ENCODE peak calls at places on chromosomes 11 and 22, in five cellular contexts. D is upper lobe of right lung; A is thoracic aorta; I is PC-3; V is CD4-positive, CD25-positive, alpha-beta regulatory T cell. C is an unnamed sample. For H3K4me1, the result is how much of the 10 kb centered on the place peaks cover.

GRCh38 chr11:107493117-107493516 is 35.5 kb upstream of the CWF19L2 start:
- DNase-seq in D (no peak), I (peak), V (no peak), A (no peak), C (no peak)

GRCh38 chr11:65355776-65356393 is 1.3 kb downstream of the TIGD3 start:
- DNase-seq in V (no peak), A (no peak), I (no peak), D (peak), C (no peak)

GRCh38 chr11:96001037-96001436 is 77.1 kb upstream of the MTMR2 start:
- DNase-seq in I (no peak), D (no peak), A (peak), V (no peak), C (no peak)

GRCh38 chr11:7555067-7555699 is 41.4 kb downstream of the PPFIBP2 start:
- DNase-seq in I (peak), V (no peak), D (peak), A (no peak), C (no peak)

GRCh38 chr22:40058265-40058664 is 63.5 kb downstream of the FAM83F start:
- DNase-seq in I (no peak), A (no peak), D (no peak), V (no peak), C (no peak)

GRCh38 chr11:121347805-121348204 is 55.2 kb downstream of the SC5D start:
- DNase-seq in I (no peak), A (no peak), V (no peak), D (no peak), C (no peak)

GRCh38 chr11:96388891-96389603 is 665 bp downstream of the CCDC82 start:
- DNase-seq in I (no peak), V (no peak), A (no peak), D (no peak), C (no peak)

GRCh38 chr11:94304559-94304958 is at the start of gene IZUMO1R:
- DNase-seq in I (no peak), A (no peak), V (no peak), D (no peak), C (no peak)

GRCh38 chr22:35219012-35219411 is 38.3 kb upstream of the HMGXB4 start:
- DNase-seq in I (peak), V (no peak), A (no peak), D (no peak), C (no peak)

GRCh38 chr22:23690713-23691112 is at the start of gene RGL4:
- DNase-seq in A (no peak), D (no peak), I (no peak), V (no peak), C (no peak)

GRCh38 chr11:128467041-128467440 is 120.3 kb downstream of the ETS1 start:
- DNase-seq in I (no peak), V (no peak), D (no peak), A (no peak), C (no peak)

DNA sequence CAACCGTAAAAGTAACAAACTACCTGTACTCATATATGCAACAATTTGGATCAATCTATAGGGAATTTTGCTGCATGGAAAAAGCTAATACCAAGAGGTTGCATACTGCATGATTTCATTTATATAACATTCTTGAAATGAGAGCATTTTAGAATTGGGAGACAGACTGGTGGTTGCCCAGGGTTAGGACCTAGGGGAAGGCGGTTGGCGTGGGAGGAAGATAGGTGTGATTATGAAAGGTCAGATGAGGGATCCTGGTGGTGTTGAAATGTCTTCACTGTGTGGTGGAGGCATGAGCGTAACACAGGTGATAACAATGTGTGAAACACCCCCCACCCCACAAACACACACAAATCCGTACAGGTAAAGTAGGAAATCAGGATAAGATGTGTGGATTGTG is 176.6 kb upstream of the ZBED5 start:
- DNase-seq in V (no peak), D (no peak), I (no peak), A (no peak), C (no peak)
- H3K4me1 ChIP-seq in V (under half), D (under half), I (under half), A (under half), C (under half)

DNA sequence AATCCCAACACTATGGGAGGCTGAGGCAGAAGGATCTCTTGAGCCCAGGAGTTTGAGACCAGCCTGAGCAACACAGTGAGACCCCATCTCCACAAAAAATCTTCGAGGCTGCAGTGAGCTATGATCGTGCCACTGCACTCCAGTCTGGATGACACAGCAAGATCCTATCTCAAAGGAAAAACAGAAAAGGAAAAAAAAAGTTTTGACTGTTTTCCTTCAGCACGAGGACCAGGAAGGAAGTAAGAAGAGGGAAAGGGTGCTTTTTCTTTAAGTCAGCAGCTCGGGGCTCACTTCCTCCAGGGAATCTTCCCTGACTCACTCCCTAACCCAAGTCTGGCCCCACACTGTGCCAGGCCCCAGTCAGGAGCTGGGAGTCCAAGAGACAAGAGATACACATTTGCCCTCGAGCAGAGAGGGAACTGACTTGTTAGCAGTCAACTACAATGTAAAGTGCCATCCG is 14.2 kb downstream of the ARRB1 start:
- DNase-seq in V (no peak), A (no peak), D (no peak), I (peak), C (no peak)
- H3K4me1 ChIP-seq in V (under half), A (under half), D (half or more), I (under half), C (half or more)

GRCh38 chr22:37634505-37635002 is 4.9 kb upstream of the SH3BP1 start:
- DNase-seq in V (no peak), D (no peak), I (no peak), A (no peak), C (no peak)

GRCh38 chr22:37632174-37633081 is 7.0 kb upstream of the SH3BP1 start:
- DNase-seq in I (no peak), D (no peak), V (no peak), A (no peak), C (no peak)

GRCh38 chr22:37633082-37633692 is 6.3 kb upstream of the SH3BP1 start:
- DNase-seq in V (peak), A (no peak), I (no peak), D (no peak), C (no peak)

GRCh38 chr22:37635157-37635556 is 4.3 kb upstream of the SH3BP1 start:
- DNase-seq in V (no peak), D (no peak), A (no peak), I (no peak), C (no peak)

GRCh38 chr22:37633693-37634504 is 5.6 kb upstream of the SH3BP1 start:
- DNase-seq in A (no peak), I (no peak), V (peak), D (peak), C (peak)
- H3K4me1 ChIP-seq in A (under half), I (under half), V (half or more), D (half or more), C (half or more)

GRCh38 chr11:69052343-69053168 is 3.8 kb downstream of the TPCN2 start:
- DNase-seq in A (no peak), D (no peak), V (no peak), I (no peak), C (no peak)
- H3K4me1 ChIP-seq in A (under half), D (under half), V (under half), I (under half), C (under half)

GRCh38 chr11:125221499-125221898 is 56.9 kb downstream of the PKNOX2 start:
- DNase-seq in I (no peak), A (no peak), D (no peak), V (no peak), C (no peak)

GRCh38 chr11:125215951-125216350 is 51.4 kb downstream of the PKNOX2 start:
- DNase-seq in D (no peak), A (no peak), V (no peak), I (no peak), C (no peak)

GRCh38 chr11:125215205-125215565 is 50.6 kb downstream of the PKNOX2 start:
- DNase-seq in A (no peak), V (no peak), I (no peak), D (no peak), C (no peak)

GRCh38 chr11:125214466-125215204 is 50.1 kb downstream of the PKNOX2 start:
- DNase-seq in I (no peak), V (no peak), A (no peak), D (no peak), C (no peak)

DNA sequence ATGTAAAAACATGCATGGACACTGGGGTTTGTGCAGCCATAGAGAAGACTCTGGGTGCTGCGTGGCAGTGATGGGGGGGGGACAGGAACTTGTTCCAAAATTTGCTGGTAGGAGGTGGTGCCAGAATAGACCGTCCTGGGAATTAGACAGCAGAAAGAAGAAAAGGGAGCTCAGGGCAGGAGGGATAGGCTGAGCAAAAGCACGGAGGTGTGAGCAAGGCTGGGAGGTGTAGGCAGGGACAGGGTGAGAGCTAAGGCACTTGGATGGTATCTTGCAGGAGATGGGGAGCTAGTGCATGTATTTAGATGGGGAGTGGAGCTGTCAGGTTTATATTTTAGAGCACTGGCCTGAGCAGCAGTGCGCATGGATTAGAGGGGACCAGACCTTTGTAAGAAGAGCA is 53.8 kb downstream of the PKNOX2 start:
- DNase-seq in I (no peak), D (no peak), V (no peak), A (no peak), C (no peak)
- H3K4me1 ChIP-seq in I (under half), D (under half), V (under half), A (under half), C (under half)

GRCh38 chr11:104522123-104522522 is 358.2 kb upstream of the PDGFD start:
- DNase-seq in I (no peak), V (no peak), A (no peak), D (no peak), C (no peak)
- H3K4me1 ChIP-seq in I (under half), V (under half), A (under half), D (under half), C (under half)

C was measured in naive thymus-derived CD4-positive, alpha-beta T cell.